ENCODE peak calls at places on chromosomes 5 and 9, in four cellular contexts. Y, R, K and O are unnamed samples.

GRCh38 chr5:87115839-87116364 is 151.8 kb upstream of the RASA1 start:
- DNase-seq in R (no peak), Y (no peak), K (no peak), O (no peak)

GRCh38 chr9:134940236-134941208 is 22.8 kb upstream of the FCN1 start:
- DNase-seq in Y (no peak), K (no peak), R (no peak), O (no peak)

GRCh38 chr9:134307674-134308638 is 18.3 kb upstream of the RXRA start:
- DNase-seq in Y (no peak), K (no peak), R (no peak), O (no peak)

GRCh38 chr5:399296-400281 is 43.4 kb upstream of the EXOC3 start:
- DNase-seq in R (no peak), Y (peak), K (peak), O (no peak)

GRCh38 chr5:174596429-174596828 is 128.0 kb upstream of the MSX2 start:
- DNase-seq in Y (peak), K (no peak), R (no peak), O (no peak)

GRCh38 chr9:119026120-119026519 is 343.1 kb downstream of the BRINP1 start:
- DNase-seq in R (no peak), Y (no peak), K (no peak), O (no peak)

GRCh38 chr5:127229185-127229889 is 61.3 kb upstream of the MEGF10 start:
- DNase-seq in K (peak), Y (peak), R (no peak), O (no peak)

GRCh38 chr5:150224483-150225027 is 34.7 kb downstream of the SLC6A7 start:
- DNase-seq in K (no peak), Y (no peak), R (no peak), O (no peak)

GRCh38 chr9:81430727-81431126 is 258.6 kb downstream of the TLE1 start:
- DNase-seq in Y (no peak), R (no peak), K (no peak), O (no peak)

GRCh38 chr5:73250645-73251044 is 77.7 kb downstream of the TMEM174 start:
- DNase-seq in Y (no peak), K (no peak), R (no peak), O (no peak)

GRCh38 chr9:113737414-113738271 is 138.5 kb upstream of the ZNF618 start:
- DNase-seq in R (no peak), K (peak), Y (peak), O (no peak)

GRCh38 chr5:36215910-36216309 is 25.8 kb downstream of the NADK2 start:
- DNase-seq in K (no peak), R (no peak), Y (no peak), O (no peak)

GRCh38 chr5:157816682-157817268 is 42.2 kb downstream of the CLINT1 start:
- DNase-seq in Y (peak), K (no peak), R (no peak), O (no peak)

GRCh38 chr9:108953983-108954574 is 19.9 kb downstream of the ABITRAM start:
- DNase-seq in K (no peak), R (no peak), Y (peak), O (no peak)

GRCh38 chr5:123151227-123151951 is 62.3 kb downstream of the PRDM6 start:
- DNase-seq in K (no peak), R (no peak), Y (no peak), O (no peak)

GRCh38 chr9:88258012-88258411 is 119.7 kb upstream of the SPATA31C2 start:
- DNase-seq in Y (no peak), K (no peak), R (no peak), O (peak)

GRCh38 chr5:147519380-147519779 is 9.5 kb upstream of the DPYSL3 start:
- DNase-seq in K (no peak), R (no peak), Y (no peak), O (no peak)

GRCh38 chr5:66894480-66895240 is 298.5 kb downstream of the MAST4 start:
- DNase-seq in R (no peak), Y (no peak), K (no peak), O (no peak)

GRCh38 chr5:8114597-8115266 is 245.8 kb downstream of the MTRR start:
- DNase-seq in K (no peak), Y (no peak), R (no peak), O (no peak)

GRCh38 chr5:36199620-36200019 is 42.1 kb downstream of the NADK2 start:
- DNase-seq in R (no peak), K (no peak), Y (no peak), O (peak)

GRCh38 chr5:74173665-74174064 is 466.9 kb downstream of the ENC1 start:
- DNase-seq in Y (no peak), R (no peak), K (no peak), O (no peak)

GRCh38 chr5:8843766-8844165 is 702.1 kb downstream of the SEMA5A start:
- DNase-seq in R (no peak), K (no peak), Y (no peak), O (no peak)

GRCh38 chr9:107386396-107386795 is 103.2 kb downstream of the KLF4 start:
- DNase-seq in K (no peak), R (no peak), Y (no peak), O (no peak)

GRCh38 chr5:84961903-84962302 is 577.2 kb upstream of the EDIL3 start:
- DNase-seq in Y (no peak), K (no peak), R (no peak), O (no peak)

GRCh38 chr5:41686191-41686590 is 175.8 kb upstream of the PLCXD3 start:
- DNase-seq in K (no peak), R (no peak), Y (no peak), O (no peak)

GRCh38 chr5:111127453-111128195 is 35.5 kb downstream of the WDR36 start:
- DNase-seq in Y (no peak), R (no peak), K (no peak), O (no peak)

GRCh38 chr5:175335691-175336090 is 108.3 kb downstream of the DRD1 start:
- DNase-seq in R (no peak), Y (peak), K (no peak), O (no peak)

GRCh38 chr9:21967169-21967568 is 27.0 kb downstream of the CDKN2A start:
- DNase-seq in K (no peak), Y (no peak), R (no peak), O (no peak)

GRCh38 chr9:117662651-117663050 is 41.6 kb upstream of the TLR4 start:
- DNase-seq in Y (no peak), R (no peak), K (no peak), O (no peak)

GRCh38 chr9:110081395-110081794 is 126.6 kb downstream of the C9orf152 start:
- DNase-seq in K (no peak), R (no peak), Y (no peak), O (no peak)

GRCh38 chr5:179901462-179901861 is 6.2 kb downstream of the TBC1D9B start:
- DNase-seq in R (no peak), K (no peak), Y (no peak), O (no peak)

GRCh38 chr9:95129651-95130291 is 187.7 kb downstream of the FANCC start:
- DNase-seq in R (no peak), K (no peak), Y (no peak), O (no peak)

GRCh38 chr5:9301200-9301599 is 244.7 kb downstream of the SEMA5A start:
- DNase-seq in R (no peak), Y (no peak), K (no peak), O (no peak)

GRCh38 chr9:136860933-136861873 is 4.9 kb downstream of the EDF1 start:
- DNase-seq in R (no peak), Y (no peak), K (peak), O (no peak)

GRCh38 chr9:122172131-122172530 is 12.4 kb downstream of the MORN5 start:
- DNase-seq in R (no peak), Y (no peak), K (no peak), O (no peak)

GRCh38 chr5:51377151-51378060 is 5.8 kb upstream of the ISL1 start:
- DNase-seq in K (no peak), R (no peak), Y (no peak), O (no peak)